ENCODE peak calls at places on chromosomes 5 and 9, in four cellular contexts. E is activated T-cell treated with anti-CD3 and anti-CD28 coated beads, Interleukin-2, amount 50 U/mL, for 4 hours; C is left ventricle myocardium superior; L is HT1080. W is an unnamed sample.

GRCh38 chr5:107743357-107744000 is 72.7 kb upstream of the EFNA5 start:
- DNase-seq in L (peak; percentile 75), C (no peak), E (no peak), W (no peak)

GRCh38 chr5:159359408-159359807 is 29.1 kb upstream of the IL12B start:
- DNase-seq in C (no peak), L (no peak), E (no peak), W (no peak)

GRCh38 chr9:132505961-132506691 is 76.3 kb upstream of the BARHL1 start:
- DNase-seq in E (no peak), C (no peak), L (no peak), W (no peak)

GRCh38 chr9:74783408-74783807 is 104.3 kb downstream of the TRPM6 start:
- DNase-seq in L (peak; percentile 72), E (no peak), C (no peak), W (no peak)

GRCh38 chr9:134641989-134642384 is 384 bp downstream of the COL5A1 start:
- DNase-seq in L (no peak), C (peak; percentile 43), E (no peak), W (no peak)

GRCh38 chr5:73448451-73449136 is at the start of gene FOXD1:
- DNase-seq in C (peak; percentile 57), E (peak; percentile 15), L (peak; percentile 96), W (peak; percentile 84)

GRCh38 chr5:150112211-150113046 is 26.1 kb upstream of the CSF1R start:
- DNase-seq in C (peak; percentile 74), E (no peak), L (peak; percentile 85), W (peak; percentile 3)

GRCh38 chr9:5671711-5672353 is 42.9 kb downstream of the RIC1 start:
- DNase-seq in E (no peak), L (no peak), C (no peak), W (no peak)

GRCh38 chr5:15615859-15616258 is 115.9 kb downstream of the FBXL7 start:
- DNase-seq in E (no peak), C (no peak), L (no peak), W (no peak)

GRCh38 chr5:44389410-44389879 is at the start of gene FGF10:
- DNase-seq in C (peak; percentile 50), L (no peak), E (no peak), W (no peak)

GRCh38 chr9:129139993-129140396 is 28.8 kb downstream of the PTPA start:
- DNase-seq in C (peak; percentile 90), E (peak; percentile 79), L (peak; percentile 100), W (peak; percentile 92)

GRCh38 chr5:74544811-74545210 is 95.7 kb downstream of the ENC1 start:
- DNase-seq in E (no peak), C (no peak), L (no peak), W (no peak)

GRCh38 chr5:124920909-124921666 is 174.6 kb upstream of the ZNF608 start:
- DNase-seq in E (no peak), C (no peak), L (no peak), W (no peak)

GRCh38 chr5:39476466-39477215 is 51.9 kb upstream of the DAB2 start:
- DNase-seq in C (no peak), L (peak; percentile 18), E (no peak), W (no peak)

GRCh38 chr5:140926211-140926902 is at the start of gene PCDHAC1:
- DNase-seq in L (peak; percentile 15), C (peak; percentile 80), E (no peak), W (peak; percentile 14)

W was measured in NCI-H446 treated with DMSO at 0.1 percent for 48 hours.